ENCODE peak calls at places on chromosome 20, in seven cellular contexts. U is SK-N-SH, Y is stomach, T is transverse colon, B is A549, K is GM12878, F is tibial nerve. J is an unnamed sample.

GRCh38 chr20:57657537-57658446 is 37.6 kb upstream of the ZBP1 start:
- DNase-seq in U (peak), Y (peak), T (peak), B (no peak), K (no peak), F (peak), J (peak)

GRCh38 chr20:48832423-48832735 is 4.6 kb upstream of the PREX1 start:
- DNase-seq in U (no peak), Y (no peak), T (peak), B (no peak), K (no peak), F (no peak), J (no peak)

GRCh38 chr20:1490643-1491042 is 577 bp downstream of the SIRPB2 start:
- DNase-seq in U (no peak), Y (no peak), T (no peak), B (no peak), K (no peak), F (no peak), J (no peak)

GRCh38 chr20:19566226-19566960 is 191.7 kb upstream of the RIN2 start:
- DNase-seq in U (no peak), Y (no peak), T (no peak), B (no peak), K (no peak), F (no peak), J (no peak)

GRCh38 chr20:54105653-54106052 is 35.3 kb upstream of the BCAS1 start:
- DNase-seq in U (no peak), Y (no peak), T (no peak), B (no peak), K (no peak), F (no peak), J (no peak)

GRCh38 chr20:48717095-48717958 is 110.5 kb downstream of the PREX1 start:
- DNase-seq in U (no peak), Y (no peak), T (no peak), B (no peak), K (peak), F (no peak), J (no peak)

GRCh38 chr20:57560554-57561355 is at the start of gene PCK1:
- DNase-seq in U (no peak), Y (peak), T (peak), B (peak), K (no peak), F (peak), J (no peak)

GRCh38 chr20:38671186-38671585 is 53.1 kb upstream of the SLC32A1 start:
- DNase-seq in U (no peak), Y (no peak), T (no peak), B (no peak), K (no peak), F (no peak), J (no peak)

GRCh38 chr20:49646528-49646927 is 67.2 kb downstream of the B4GALT5 start:
- DNase-seq in U (no peak), Y (no peak), T (no peak), B (no peak), K (no peak), F (no peak), J (no peak)

GRCh38 chr20:4190792-4191519 is 175.6 kb upstream of the RNF24 start:
- DNase-seq in U (no peak), Y (no peak), T (no peak), B (peak), K (no peak), F (no peak), J (peak)

GRCh38 chr20:7586481-7586880 is 353.8 kb downstream of the HAO1 start:
- DNase-seq in U (no peak), Y (no peak), T (no peak), B (no peak), K (no peak), F (no peak), J (no peak)

GRCh38 chr20:46113071-46113470 is 5.0 kb upstream of the CD40 start:
- DNase-seq in U (no peak), Y (no peak), T (no peak), B (no peak), K (no peak), F (no peak), J (no peak)

GRCh38 chr20:62362991-62363919 is 3.9 kb downstream of the LAMA5 start:
- DNase-seq in U (peak), Y (no peak), T (peak), B (peak), K (no peak), F (no peak), J (peak)

GRCh38 chr20:44500221-44500620 is 21.6 kb downstream of the SERINC3 start:
- DNase-seq in U (no peak), Y (no peak), T (no peak), B (no peak), K (no peak), F (no peak), J (no peak)

GRCh38 chr20:2815242-2815900 is 584 bp downstream of the C20orf141 start:
- DNase-seq in U (peak), Y (no peak), T (no peak), B (no peak), K (no peak), F (no peak), J (no peak)

GRCh38 chr20:38307371-38308046 is 3.6 kb downstream of the BPI start:
- DNase-seq in U (no peak), Y (no peak), T (no peak), B (no peak), K (no peak), F (no peak), J (no peak)

GRCh38 chr20:1320016-1320415 is 8.9 kb downstream of the SDCBP2 start:
- DNase-seq in U (no peak), Y (no peak), T (no peak), B (no peak), K (no peak), F (no peak), J (no peak)

GRCh38 chr20:45485388-45485787 is 15.8 kb downstream of the WFDC2 start:
- DNase-seq in U (no peak), Y (no peak), T (no peak), B (no peak), K (no peak), F (no peak), J (no peak)

GRCh38 chr20:3203315-3204123 is 963 bp downstream of the DDRGK1 start:
- DNase-seq in U (peak), Y (peak), T (peak), B (no peak), K (no peak), F (no peak), J (no peak)

GRCh38 chr20:50274570-50275430 is 84.2 kb downstream of the CEBPB start:
- DNase-seq in U (no peak), Y (peak), T (peak), B (no peak), K (no peak), F (no peak), J (peak)

GRCh38 chr20:61674051-61674450 is 391.6 kb downstream of the TAF4 start:
- DNase-seq in U (no peak), Y (no peak), T (no peak), B (no peak), K (no peak), F (no peak), J (no peak)

GRCh38 chr20:46755483-46756417 is 46.3 kb downstream of the SLC2A10 start:
- DNase-seq in U (no peak), Y (no peak), T (no peak), B (no peak), K (no peak), F (no peak), J (peak)

GRCh38 chr20:825710-826421 is 7.6 kb upstream of the FAM110A start:
- DNase-seq in U (no peak), Y (peak), T (peak), B (peak), K (no peak), F (no peak), J (peak)

GRCh38 chr20:44302026-44302669 is 8.9 kb downstream of the FITM2 start:
- DNase-seq in U (no peak), Y (no peak), T (peak), B (peak), K (no peak), F (no peak), J (no peak)

GRCh38 chr20:60255866-60256265 is 297.6 kb downstream of the CDH26 start:
- DNase-seq in U (peak), Y (no peak), T (no peak), B (no peak), K (no peak), F (no peak), J (no peak)

GRCh38 chr20:36339646-36340592 is 33.8 kb downstream of the DLGAP4 start:
- DNase-seq in U (no peak), Y (no peak), T (no peak), B (no peak), K (no peak), F (no peak), J (no peak)

GRCh38 chr20:50628326-50628725 is 63.0 kb downstream of the RIPOR3 start:
- DNase-seq in U (peak), Y (no peak), T (no peak), B (no peak), K (no peak), F (no peak), J (no peak)

GRCh38 chr20:11891081-11891826 is 26.4 kb upstream of the BTBD3 start:
- DNase-seq in U (peak), Y (peak), T (peak), B (peak), K (no peak), F (no peak), J (peak)
- TF ChIP-seq EP300 in U (no peak), Y (no peak), T (no peak), B (no peak), K (no peak), F (peak), J (no peak)

GRCh38 chr20:63568170-63568981 is 5.7 kb downstream of the HELZ2 start:
- DNase-seq in U (no peak), Y (no peak), T (no peak), B (no peak), K (no peak), F (no peak), J (no peak)

GRCh38 chr20:63568986-63569949 is 4.8 kb downstream of the HELZ2 start:
- DNase-seq in U (no peak), Y (no peak), T (peak), B (no peak), K (no peak), F (no peak), J (no peak)

GRCh38 chr20:63567132-63567381 is 7.0 kb downstream of the HELZ2 start:
- DNase-seq in U (no peak), Y (no peak), T (no peak), B (no peak), K (no peak), F (no peak), J (no peak)

GRCh38 chr20:63566395-63567131 is 7.5 kb downstream of the HELZ2 start:
- DNase-seq in U (no peak), Y (no peak), T (no peak), B (no peak), K (no peak), F (no peak), J (no peak)

DNA sequence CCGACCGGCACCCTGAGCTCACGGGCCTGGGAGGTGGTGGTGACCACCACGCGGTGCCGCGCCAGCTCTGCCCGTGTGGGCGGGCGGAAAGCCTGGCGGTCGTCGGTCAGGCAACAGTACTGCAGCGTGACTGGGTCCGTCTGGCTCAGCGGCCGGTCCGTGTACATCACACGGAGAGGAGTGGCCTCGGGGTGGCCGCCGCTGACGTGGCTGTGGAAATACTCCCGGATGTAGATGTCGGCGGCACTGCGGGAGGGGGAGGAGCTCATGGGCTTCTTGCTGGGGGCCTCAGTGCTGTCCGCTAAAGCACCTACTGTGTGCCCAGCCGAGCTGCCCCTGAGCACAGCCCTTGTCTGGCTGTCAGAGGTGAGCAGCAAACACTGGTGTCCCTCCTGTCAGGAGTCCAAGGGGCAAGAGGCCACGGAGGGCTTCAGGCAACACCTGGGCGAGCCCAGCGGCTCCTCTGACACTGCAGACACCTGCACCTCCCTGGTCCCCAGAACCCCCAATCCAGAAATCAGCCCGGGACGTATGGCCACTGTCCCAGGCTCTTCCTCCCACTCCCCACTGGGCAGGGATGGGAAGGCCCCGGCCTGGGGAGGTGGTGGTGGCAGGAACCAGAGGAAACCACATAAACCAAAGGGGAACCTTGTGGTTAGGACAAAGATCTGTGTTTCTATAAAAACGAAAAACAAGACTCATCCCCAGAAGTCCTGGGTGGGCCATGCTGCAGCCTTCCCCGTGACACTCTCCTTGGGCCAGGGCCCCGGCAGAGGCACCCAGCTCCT is 6.5 kb downstream of the HELZ2 start:
- DNase-seq in U (no peak), Y (peak), T (peak), B (no peak), K (peak), F (no peak), J (no peak)
- H3K4me3 ChIP-seq in U (no peak), Y (peak), T (no peak), B (no peak), K (no peak), F (no peak), J (no peak)

GRCh38 chr20:14384820-14385740 is 47.7 kb upstream of the FLRT3 start:
- DNase-seq in U (no peak), Y (no peak), T (no peak), B (no peak), K (no peak), F (no peak), J (no peak)
- TF ChIP-seq EP300 in U (no peak), Y (no peak), T (no peak), B (no peak), K (no peak), F (no peak), J (no peak)

GRCh38 chr20:56511926-56512325 is 12.6 kb upstream of the FAM209A start:
- DNase-seq in U (no peak), Y (no peak), T (no peak), B (no peak), K (no peak), F (no peak), J (no peak)
- H3K4me3 ChIP-seq in U (no peak), Y (no peak), T (no peak), B (no peak), K (no peak), F (no peak), J (no peak)

DNA sequence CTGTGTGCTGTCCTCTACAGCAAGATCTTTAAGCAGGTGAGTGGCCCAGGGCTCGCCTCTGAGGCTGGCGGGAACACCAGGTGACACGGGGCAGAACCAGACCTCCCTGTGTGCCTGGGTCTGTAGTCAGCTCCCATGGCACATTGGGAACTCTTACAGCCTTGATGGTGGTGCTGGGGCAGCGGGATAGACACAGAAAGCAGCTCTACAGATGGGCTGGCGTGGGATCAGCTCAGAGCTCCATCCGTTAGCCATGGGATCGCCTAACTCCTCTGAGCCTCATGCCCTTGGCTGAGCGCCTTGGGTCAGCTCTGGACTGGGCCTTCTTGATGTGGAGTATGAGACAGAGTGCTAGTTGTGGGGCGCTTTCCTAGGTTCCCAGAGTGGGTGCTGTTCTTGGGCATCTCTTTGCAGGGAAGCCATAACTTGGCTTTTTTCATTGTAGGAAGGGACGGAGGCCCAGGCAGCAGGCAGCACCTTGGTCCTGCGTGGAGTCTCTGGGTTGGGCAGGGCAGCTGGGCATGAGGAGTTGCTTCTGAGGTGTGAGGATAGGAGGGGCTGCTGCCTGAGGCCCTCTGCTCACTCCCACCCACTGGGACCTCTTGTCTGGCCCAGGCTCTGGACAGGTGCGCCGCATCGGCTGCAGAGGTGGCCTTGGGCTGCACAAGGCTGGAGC is 51.3 kb downstream of the EFCAB8 start:
- DNase-seq in U (no peak), Y (no peak), T (no peak), B (no peak), K (no peak), F (no peak), J (peak)
- TF ChIP-seq EP300 in U (no peak), Y (no peak), T (no peak), B (no peak), K (no peak), F (no peak), J (no peak)

GRCh38 chr20:23242556-23243180 is 107.9 kb upstream of the NXT1 start:
- DNase-seq in U (no peak), Y (no peak), T (no peak), B (no peak), K (no peak), F (no peak), J (no peak)

GRCh38 chr20:23245553-23246128 is 105.0 kb upstream of the NXT1 start:
- DNase-seq in U (no peak), Y (peak), T (peak), B (peak), K (peak), F (no peak), J (no peak)

GRCh38 chr20:23243791-23244190 is 106.8 kb upstream of the NXT1 start:
- DNase-seq in U (no peak), Y (no peak), T (no peak), B (peak), K (no peak), F (no peak), J (no peak)

GRCh38 chr20:23244916-23245552 is 105.6 kb upstream of the NXT1 start:
- DNase-seq in U (no peak), Y (no peak), T (no peak), B (no peak), K (no peak), F (no peak), J (no peak)

DNA sequence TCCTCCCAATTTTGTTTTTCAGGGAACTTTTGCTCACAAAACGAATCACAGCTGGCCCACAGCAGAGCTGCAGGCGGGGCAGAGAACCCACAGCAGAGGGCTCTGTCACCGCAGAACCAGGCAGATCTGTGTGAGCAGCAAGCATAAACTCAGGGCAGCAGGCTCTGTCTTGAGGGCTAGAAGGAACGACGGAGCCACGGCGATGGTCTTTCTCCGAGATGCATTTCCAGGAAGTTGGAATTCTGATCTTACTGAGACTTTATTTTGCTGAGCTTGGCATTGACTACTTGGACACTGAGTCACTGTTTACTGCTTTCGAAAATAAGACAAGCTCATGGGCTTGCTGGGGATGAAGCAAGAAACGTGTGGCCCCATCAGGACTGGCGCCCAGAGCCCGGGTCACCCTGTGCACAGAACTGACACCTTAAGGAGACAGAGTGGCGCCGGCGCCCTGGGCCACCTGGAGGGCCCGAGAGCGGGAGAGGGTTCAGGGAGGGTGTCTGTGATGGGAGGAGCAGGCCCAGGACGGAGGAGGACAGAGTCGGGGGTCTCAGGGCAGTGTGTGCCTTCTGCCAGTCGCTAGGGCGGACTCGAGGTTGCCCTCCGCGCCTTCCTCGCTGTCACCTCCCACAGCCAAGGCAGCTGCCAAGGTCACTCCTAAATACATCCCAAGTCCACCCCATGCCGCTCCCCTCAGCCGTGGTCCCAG is 106.2 kb upstream of the NXT1 start:
- DNase-seq in U (no peak), Y (no peak), T (no peak), B (no peak), K (no peak), F (no peak), J (no peak)
- H3K4me3 ChIP-seq in U (no peak), Y (no peak), T (no peak), B (no peak), K (no peak), F (no peak), J (no peak)

GRCh38 chr20:33279261-33279910 is 3.6 kb upstream of the BPIFB1 start:
- DNase-seq in U (no peak), Y (no peak), T (no peak), B (no peak), K (no peak), F (no peak), J (no peak)
- TF ChIP-seq EP300 in U (no peak), Y (no peak), T (no peak), B (no peak), K (no peak), F (no peak), J (no peak)

DNA sequence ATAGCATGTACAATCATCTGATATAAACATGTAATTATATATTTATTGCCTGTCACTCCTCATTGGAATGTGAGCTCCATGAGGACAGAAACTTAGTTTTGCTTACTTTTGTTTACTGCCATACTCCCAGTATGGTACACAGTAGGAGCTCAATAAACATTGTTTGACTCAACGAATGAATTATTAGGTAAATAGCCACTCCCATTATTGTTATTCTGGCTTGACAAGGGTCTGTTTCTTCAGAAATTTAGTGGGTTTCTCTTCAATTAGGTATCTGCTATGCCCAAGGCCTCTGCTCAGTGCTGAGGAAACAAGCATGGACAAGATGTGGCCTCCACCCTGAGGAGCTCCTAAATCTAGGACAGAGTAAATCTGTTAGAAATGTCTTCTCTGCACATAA is 6.3 kb downstream of the BCL2L1 start:
- DNase-seq in U (no peak), Y (no peak), T (no peak), B (no peak), K (no peak), F (no peak), J (no peak)
- H3K4me3 ChIP-seq in U (no peak), Y (peak), T (no peak), B (peak), K (peak), F (peak), J (no peak)